ENCODE peak calls at places on chromosomes 12 and 14, in eight cellular contexts. One of them, this sample, is unnamed.
A peak's percentile ranks its signal among the peaks of the same experiment; 100 is the strongest.

GRCh38 chr12:108047130-108047550 is 81.9 kb upstream of the WSCD2 start:
- DNase-seq in prostate gland: no peak
- DNase-seq in OCI-M1: peak; percentile 6
- DNase-seq in GM13977: peak; percentile 8
- DNase-seq in cardiac muscle cell: peak; percentile 32
- DNase-seq in NCI-H748 treated with DMSO at 0.1 percent for 48 hours: no peak
- DNase-seq in WTC11: no peak
- DNase-seq in adipocyte: peak; percentile 1
- DNase-seq in this sample: no peak

GRCh38 chr14:72755766-72756165 is 138.1 kb downstream of the DPF3 start:
- DNase-seq in prostate gland: no peak
- DNase-seq in OCI-M1: no peak
- DNase-seq in GM13977: no peak
- DNase-seq in cardiac muscle cell: no peak
- DNase-seq in NCI-H748 treated with DMSO at 0.1 percent for 48 hours: no peak
- DNase-seq in WTC11: no peak
- DNase-seq in adipocyte: no peak
- DNase-seq in this sample: no peak

GRCh38 chr14:45096218-45096617 is 12.3 kb downstream of the PRPF39 start:
- DNase-seq in prostate gland: no peak
- DNase-seq in OCI-M1: no peak
- DNase-seq in GM13977: no peak
- DNase-seq in cardiac muscle cell: no peak
- DNase-seq in NCI-H748 treated with DMSO at 0.1 percent for 48 hours: no peak
- DNase-seq in WTC11: no peak
- DNase-seq in adipocyte: no peak
- DNase-seq in this sample: no peak

GRCh38 chr12:103241184-103241583 is 254.6 kb downstream of the C12orf42 start:
- DNase-seq in prostate gland: no peak
- DNase-seq in OCI-M1: no peak
- DNase-seq in GM13977: no peak
- DNase-seq in cardiac muscle cell: no peak
- DNase-seq in NCI-H748 treated with DMSO at 0.1 percent for 48 hours: peak; percentile 98
- DNase-seq in WTC11: no peak
- DNase-seq in adipocyte: no peak
- DNase-seq in this sample: no peak

GRCh38 chr12:75666126-75666979 is 154.9 kb upstream of the KRR1 start:
- DNase-seq in prostate gland: no peak
- DNase-seq in OCI-M1: no peak
- DNase-seq in GM13977: no peak
- DNase-seq in cardiac muscle cell: peak; percentile 41
- DNase-seq in NCI-H748 treated with DMSO at 0.1 percent for 48 hours: no peak
- DNase-seq in WTC11: no peak
- DNase-seq in adipocyte: peak; percentile 40
- DNase-seq in this sample: no peak

GRCh38 chr12:21940972-21941521 is at the start of gene ABCC9:
- DNase-seq in prostate gland: peak; percentile 30
- DNase-seq in OCI-M1: no peak
- DNase-seq in GM13977: no peak
- DNase-seq in cardiac muscle cell: peak; percentile 35
- DNase-seq in NCI-H748 treated with DMSO at 0.1 percent for 48 hours: no peak
- DNase-seq in WTC11: peak; percentile 55
- DNase-seq in adipocyte: peak; percentile 73
- DNase-seq in this sample: no peak

GRCh38 chr14:69773571-69774276 is 6.8 kb downstream of the SRSF5 start:
- DNase-seq in prostate gland: no peak
- DNase-seq in OCI-M1: no peak
- DNase-seq in GM13977: no peak
- DNase-seq in cardiac muscle cell: no peak
- DNase-seq in NCI-H748 treated with DMSO at 0.1 percent for 48 hours: no peak
- DNase-seq in WTC11: no peak
- DNase-seq in adipocyte: no peak
- DNase-seq in this sample: no peak

GRCh38 chr14:68377459-68377858 is 415.4 kb downstream of the ZFP36L1 start:
- DNase-seq in prostate gland: no peak
- DNase-seq in OCI-M1: peak; percentile 88
- DNase-seq in GM13977: no peak
- DNase-seq in cardiac muscle cell: peak; percentile 81
- DNase-seq in NCI-H748 treated with DMSO at 0.1 percent for 48 hours: no peak
- DNase-seq in WTC11: no peak
- DNase-seq in adipocyte: no peak
- DNase-seq in this sample: peak; percentile 44

GRCh38 chr14:103686831-103687485 is 28.3 kb downstream of the XRCC3 start:
- DNase-seq in prostate gland: no peak
- DNase-seq in OCI-M1: no peak
- DNase-seq in GM13977: no peak
- DNase-seq in cardiac muscle cell: peak; percentile 81
- DNase-seq in NCI-H748 treated with DMSO at 0.1 percent for 48 hours: no peak
- DNase-seq in WTC11: no peak
- DNase-seq in adipocyte: no peak
- DNase-seq in this sample: no peak

GRCh38 chr12:101671157-101671791 is 26.2 kb upstream of the CHPT1 start:
- DNase-seq in prostate gland: no peak
- DNase-seq in OCI-M1: peak; percentile 72
- DNase-seq in GM13977: peak; percentile 12
- DNase-seq in cardiac muscle cell: no peak
- DNase-seq in NCI-H748 treated with DMSO at 0.1 percent for 48 hours: no peak
- DNase-seq in WTC11: no peak
- DNase-seq in adipocyte: no peak
- DNase-seq in this sample: peak; percentile 58

GRCh38 chr12:124326899-124327298 is 32.0 kb downstream of the RFLNA start:
- DNase-seq in prostate gland: no peak
- DNase-seq in OCI-M1: no peak
- DNase-seq in GM13977: no peak
- DNase-seq in cardiac muscle cell: no peak
- DNase-seq in NCI-H748 treated with DMSO at 0.1 percent for 48 hours: no peak
- DNase-seq in WTC11: no peak
- DNase-seq in adipocyte: no peak
- DNase-seq in this sample: no peak

GRCh38 chr12:50839032-50839431 is 3.7 kb upstream of the TMPRSS12 start:
- DNase-seq in prostate gland: no peak
- DNase-seq in OCI-M1: no peak
- DNase-seq in GM13977: no peak
- DNase-seq in cardiac muscle cell: no peak
- DNase-seq in NCI-H748 treated with DMSO at 0.1 percent for 48 hours: no peak
- DNase-seq in WTC11: no peak
- DNase-seq in adipocyte: no peak
- DNase-seq in this sample: no peak

GRCh38 chr14:72559227-72559626 is 334.7 kb downstream of the DPF3 start:
- DNase-seq in prostate gland: no peak
- DNase-seq in OCI-M1: no peak
- DNase-seq in GM13977: no peak
- DNase-seq in cardiac muscle cell: no peak
- DNase-seq in NCI-H748 treated with DMSO at 0.1 percent for 48 hours: no peak
- DNase-seq in WTC11: no peak
- DNase-seq in adipocyte: no peak
- DNase-seq in this sample: no peak

GRCh38 chr12:27524839-27525238 is 833 bp downstream of the PPFIBP1 start:
- DNase-seq in prostate gland: peak; percentile 27
- DNase-seq in OCI-M1: peak; percentile 57
- DNase-seq in GM13977: no peak
- DNase-seq in cardiac muscle cell: peak; percentile 53
- DNase-seq in NCI-H748 treated with DMSO at 0.1 percent for 48 hours: no peak
- DNase-seq in WTC11: no peak
- DNase-seq in adipocyte: peak; percentile 69
- DNase-seq in this sample: peak; percentile 13

GRCh38 chr12:5586201-5586600 is 154.3 kb downstream of the NTF3 start:
- DNase-seq in prostate gland: no peak
- DNase-seq in OCI-M1: no peak
- DNase-seq in GM13977: no peak
- DNase-seq in cardiac muscle cell: peak; percentile 36
- DNase-seq in NCI-H748 treated with DMSO at 0.1 percent for 48 hours: no peak
- DNase-seq in WTC11: no peak
- DNase-seq in adipocyte: peak; percentile 48
- DNase-seq in this sample: no peak

GRCh38 chr12:27973487-27973890 is 956 bp upstream of the PTHLH start:
- DNase-seq in prostate gland: no peak
- DNase-seq in OCI-M1: no peak
- DNase-seq in GM13977: no peak
- DNase-seq in cardiac muscle cell: peak; percentile 36
- DNase-seq in NCI-H748 treated with DMSO at 0.1 percent for 48 hours: no peak
- DNase-seq in WTC11: no peak
- DNase-seq in adipocyte: peak; percentile 28
- DNase-seq in this sample: no peak

GRCh38 chr14:72535485-72535884 is 358.4 kb downstream of the DPF3 start:
- DNase-seq in prostate gland: no peak
- DNase-seq in OCI-M1: peak; percentile 42
- DNase-seq in GM13977: peak; percentile 17
- DNase-seq in cardiac muscle cell: no peak
- DNase-seq in NCI-H748 treated with DMSO at 0.1 percent for 48 hours: no peak
- DNase-seq in WTC11: no peak
- DNase-seq in adipocyte: no peak
- DNase-seq in this sample: peak; percentile 67

GRCh38 chr14:51539571-51540037 is 112.1 kb upstream of the FRMD6 start:
- DNase-seq in prostate gland: no peak
- DNase-seq in OCI-M1: no peak
- DNase-seq in GM13977: no peak
- DNase-seq in cardiac muscle cell: peak; percentile 77
- DNase-seq in NCI-H748 treated with DMSO at 0.1 percent for 48 hours: no peak
- DNase-seq in WTC11: no peak
- DNase-seq in adipocyte: peak; percentile 71
- DNase-seq in this sample: peak; percentile 17

GRCh38 chr12:9127936-9128663 is 12.4 kb upstream of the A2M start:
- DNase-seq in prostate gland: no peak
- DNase-seq in OCI-M1: no peak
- DNase-seq in GM13977: no peak
- DNase-seq in cardiac muscle cell: no peak
- DNase-seq in NCI-H748 treated with DMSO at 0.1 percent for 48 hours: no peak
- DNase-seq in WTC11: no peak
- DNase-seq in adipocyte: no peak
- DNase-seq in this sample: no peak

GRCh38 chr12:107200394-107200793 is 107.0 kb upstream of the CRY1 start:
- DNase-seq in prostate gland: no peak
- DNase-seq in OCI-M1: no peak
- DNase-seq in GM13977: no peak
- DNase-seq in cardiac muscle cell: peak; percentile 2
- DNase-seq in NCI-H748 treated with DMSO at 0.1 percent for 48 hours: no peak
- DNase-seq in WTC11: no peak
- DNase-seq in adipocyte: peak; percentile 32
- DNase-seq in this sample: peak; percentile 3